ENCODE peak calls at places on chromosome 9, in nine cellular contexts. One of them, this sample, is unnamed.

GRCh38 chr9:33458444-33458843 is 11.1 kb upstream of the AQP3 start:
- DNase-seq in renal cortical epithelial cell: peak; percentile 63
- DNase-seq in ovary: no peak
- DNase-seq in memory B cell: no peak
- DNase-seq in SIG-M5: no peak
- DNase-seq in stimulated activated CD8-positive, alpha-beta memory T cell treated with anti-CD3 and anti-CD28 coated beads, Interleukin-15, amount 100 ng/mL, for 48 hours: no peak
- DNase-seq in kidney glomerular epithelial cell: no peak
- DNase-seq in lung: peak; percentile 41
- DNase-seq in effector CD4-positive, alpha-beta T cell: peak; percentile 69
- DNase-seq in this sample: no peak

GRCh38 chr9:35102465-35102768 is 514 bp downstream of the STOML2 start:
- DNase-seq in renal cortical epithelial cell: no peak
- DNase-seq in ovary: no peak
- DNase-seq in memory B cell: no peak
- DNase-seq in SIG-M5: no peak
- DNase-seq in stimulated activated CD8-positive, alpha-beta memory T cell treated with anti-CD3 and anti-CD28 coated beads, Interleukin-15, amount 100 ng/mL, for 48 hours: no peak
- DNase-seq in kidney glomerular epithelial cell: no peak
- DNase-seq in lung: no peak
- DNase-seq in effector CD4-positive, alpha-beta T cell: no peak
- DNase-seq in this sample: no peak

GRCh38 chr9:73180373-73180772 is 28.7 kb downstream of the ANXA1 start:
- DNase-seq in renal cortical epithelial cell: no peak
- DNase-seq in ovary: no peak
- DNase-seq in memory B cell: no peak
- DNase-seq in SIG-M5: no peak
- DNase-seq in stimulated activated CD8-positive, alpha-beta memory T cell treated with anti-CD3 and anti-CD28 coated beads, Interleukin-15, amount 100 ng/mL, for 48 hours: no peak
- DNase-seq in kidney glomerular epithelial cell: no peak
- DNase-seq in lung: no peak
- DNase-seq in effector CD4-positive, alpha-beta T cell: no peak
- DNase-seq in this sample: no peak

GRCh38 chr9:1554123-1555045 is 460.8 kb upstream of the SMARCA2 start:
- DNase-seq in renal cortical epithelial cell: no peak
- DNase-seq in ovary: no peak
- DNase-seq in memory B cell: no peak
- DNase-seq in SIG-M5: no peak
- DNase-seq in stimulated activated CD8-positive, alpha-beta memory T cell treated with anti-CD3 and anti-CD28 coated beads, Interleukin-15, amount 100 ng/mL, for 48 hours: no peak
- DNase-seq in kidney glomerular epithelial cell: no peak
- DNase-seq in lung: no peak
- DNase-seq in effector CD4-positive, alpha-beta T cell: no peak
- DNase-seq in this sample: no peak

GRCh38 chr9:123713282-123713681 is 216.6 kb downstream of the DENND1A start:
- DNase-seq in renal cortical epithelial cell: no peak
- DNase-seq in ovary: no peak
- DNase-seq in memory B cell: no peak
- DNase-seq in SIG-M5: no peak
- DNase-seq in stimulated activated CD8-positive, alpha-beta memory T cell treated with anti-CD3 and anti-CD28 coated beads, Interleukin-15, amount 100 ng/mL, for 48 hours: no peak
- DNase-seq in kidney glomerular epithelial cell: no peak
- DNase-seq in lung: no peak
- DNase-seq in effector CD4-positive, alpha-beta T cell: no peak
- DNase-seq in this sample: no peak

GRCh38 chr9:113622600-113623400 is 159.3 kb downstream of the RGS3 start:
- DNase-seq in renal cortical epithelial cell: peak; percentile 97
- DNase-seq in ovary: peak; percentile 35
- DNase-seq in memory B cell: peak; percentile 38
- DNase-seq in SIG-M5: no peak
- DNase-seq in stimulated activated CD8-positive, alpha-beta memory T cell treated with anti-CD3 and anti-CD28 coated beads, Interleukin-15, amount 100 ng/mL, for 48 hours: peak; percentile 71
- DNase-seq in kidney glomerular epithelial cell: peak; percentile 88
- DNase-seq in lung: no peak
- DNase-seq in effector CD4-positive, alpha-beta T cell: no peak
- DNase-seq in this sample: no peak

GRCh38 chr9:108002296-108003056 is 512.9 kb upstream of the KLF4 start:
- DNase-seq in renal cortical epithelial cell: no peak
- DNase-seq in ovary: peak; percentile 48
- DNase-seq in memory B cell: no peak
- DNase-seq in SIG-M5: no peak
- DNase-seq in stimulated activated CD8-positive, alpha-beta memory T cell treated with anti-CD3 and anti-CD28 coated beads, Interleukin-15, amount 100 ng/mL, for 48 hours: no peak
- DNase-seq in kidney glomerular epithelial cell: no peak
- DNase-seq in lung: peak; percentile 30
- DNase-seq in effector CD4-positive, alpha-beta T cell: no peak
- DNase-seq in this sample: no peak

GRCh38 chr9:105832311-105832710 is 138.0 kb downstream of the TMEM38B start:
- DNase-seq in renal cortical epithelial cell: no peak
- DNase-seq in ovary: no peak
- DNase-seq in memory B cell: no peak
- DNase-seq in SIG-M5: no peak
- DNase-seq in stimulated activated CD8-positive, alpha-beta memory T cell treated with anti-CD3 and anti-CD28 coated beads, Interleukin-15, amount 100 ng/mL, for 48 hours: no peak
- DNase-seq in kidney glomerular epithelial cell: no peak
- DNase-seq in lung: no peak
- DNase-seq in effector CD4-positive, alpha-beta T cell: no peak
- DNase-seq in this sample: no peak

GRCh38 chr9:129275626-129276247 is 97.7 kb upstream of the IER5L start:
- DNase-seq in renal cortical epithelial cell: no peak
- DNase-seq in ovary: peak; percentile 35
- DNase-seq in memory B cell: no peak
- DNase-seq in SIG-M5: no peak
- DNase-seq in stimulated activated CD8-positive, alpha-beta memory T cell treated with anti-CD3 and anti-CD28 coated beads, Interleukin-15, amount 100 ng/mL, for 48 hours: no peak
- DNase-seq in kidney glomerular epithelial cell: no peak
- DNase-seq in lung: no peak
- DNase-seq in effector CD4-positive, alpha-beta T cell: no peak
- DNase-seq in this sample: no peak

GRCh38 chr9:82342046-82342445 is 353.5 kb downstream of the SPATA31D1 start:
- DNase-seq in renal cortical epithelial cell: no peak
- DNase-seq in ovary: no peak
- DNase-seq in memory B cell: no peak
- DNase-seq in SIG-M5: no peak
- DNase-seq in stimulated activated CD8-positive, alpha-beta memory T cell treated with anti-CD3 and anti-CD28 coated beads, Interleukin-15, amount 100 ng/mL, for 48 hours: no peak
- DNase-seq in kidney glomerular epithelial cell: no peak
- DNase-seq in lung: no peak
- DNase-seq in effector CD4-positive, alpha-beta T cell: no peak
- DNase-seq in this sample: no peak

GRCh38 chr9:14508884-14509283 is 184.3 kb downstream of the ZDHHC21 start:
- DNase-seq in renal cortical epithelial cell: no peak
- DNase-seq in ovary: no peak
- DNase-seq in memory B cell: no peak
- DNase-seq in SIG-M5: no peak
- DNase-seq in stimulated activated CD8-positive, alpha-beta memory T cell treated with anti-CD3 and anti-CD28 coated beads, Interleukin-15, amount 100 ng/mL, for 48 hours: no peak
- DNase-seq in kidney glomerular epithelial cell: no peak
- DNase-seq in lung: no peak
- DNase-seq in effector CD4-positive, alpha-beta T cell: no peak
- DNase-seq in this sample: no peak

GRCh38 chr9:123473226-123473625 is 117.2 kb downstream of the CRB2 start:
- DNase-seq in renal cortical epithelial cell: no peak
- DNase-seq in ovary: no peak
- DNase-seq in memory B cell: no peak
- DNase-seq in SIG-M5: no peak
- DNase-seq in stimulated activated CD8-positive, alpha-beta memory T cell treated with anti-CD3 and anti-CD28 coated beads, Interleukin-15, amount 100 ng/mL, for 48 hours: no peak
- DNase-seq in kidney glomerular epithelial cell: no peak
- DNase-seq in lung: no peak
- DNase-seq in effector CD4-positive, alpha-beta T cell: no peak
- DNase-seq in this sample: no peak

GRCh38 chr9:108620767-108621166 is 235.0 kb downstream of the ACTL7B start:
- DNase-seq in renal cortical epithelial cell: no peak
- DNase-seq in ovary: no peak
- DNase-seq in memory B cell: no peak
- DNase-seq in SIG-M5: no peak
- DNase-seq in stimulated activated CD8-positive, alpha-beta memory T cell treated with anti-CD3 and anti-CD28 coated beads, Interleukin-15, amount 100 ng/mL, for 48 hours: no peak
- DNase-seq in kidney glomerular epithelial cell: no peak
- DNase-seq in lung: no peak
- DNase-seq in effector CD4-positive, alpha-beta T cell: no peak
- DNase-seq in this sample: no peak

GRCh38 chr9:70119786-70120185 is 76.1 kb downstream of the MAMDC2 start:
- DNase-seq in renal cortical epithelial cell: no peak
- DNase-seq in ovary: no peak
- DNase-seq in memory B cell: no peak
- DNase-seq in SIG-M5: no peak
- DNase-seq in stimulated activated CD8-positive, alpha-beta memory T cell treated with anti-CD3 and anti-CD28 coated beads, Interleukin-15, amount 100 ng/mL, for 48 hours: no peak
- DNase-seq in kidney glomerular epithelial cell: peak; percentile 24
- DNase-seq in lung: no peak
- DNase-seq in effector CD4-positive, alpha-beta T cell: no peak
- DNase-seq in this sample: no peak